ENCODE peak calls at places on chromosome 20, in five cellular contexts. T, V, Z, U and L are unnamed samples.
A peak's percentile ranks its signal among the peaks of the same experiment; 100 is the strongest.

GRCh38 chr20:61758556-61759200 is 307.0 kb downstream of the TAF4 start:
- DNase-seq in T (no peak), V (no peak), Z (no peak), U (no peak), L (no peak)

GRCh38 chr20:56788041-56788670 is 159.1 kb downstream of the TFAP2C start:
- DNase-seq in T (no peak), V (no peak), Z (no peak), U (peak; percentile 23), L (no peak)

GRCh38 chr20:57170343-57170742 is 96.1 kb downstream of the BMP7 start:
- DNase-seq in T (no peak), V (no peak), Z (no peak), U (no peak), L (no peak)

GRCh38 chr20:53124075-53124532 is 151.9 kb downstream of the TSHZ2 start:
- DNase-seq in T (no peak), V (peak; percentile 7), Z (no peak), U (peak; percentile 49), L (no peak)

GRCh38 chr20:58552366-58552934 is 37.3 kb upstream of the APCDD1L start:
- DNase-seq in T (no peak), V (no peak), Z (no peak), U (no peak), L (no peak)

GRCh38 chr20:8062781-8063180 is 43.2 kb upstream of the TMX4 start:
- DNase-seq in T (no peak), V (no peak), Z (no peak), U (no peak), L (no peak)

GRCh38 chr20:19212524-19213502 is at the start of gene SLC24A3:
- DNase-seq in T (no peak), V (peak; percentile 54), Z (no peak), U (peak; percentile 75), L (no peak)

GRCh38 chr20:6614836-6615235 is 152.7 kb upstream of the BMP2 start:
- DNase-seq in T (no peak), V (no peak), Z (no peak), U (no peak), L (no peak)

GRCh38 chr20:62856931-62857619 is 4.5 kb downstream of the TCFL5 start:
- DNase-seq in T (no peak), V (no peak), Z (no peak), U (no peak), L (no peak)

GRCh38 chr20:20184711-20185110 is 132.4 kb downstream of the CFAP61 start:
- DNase-seq in T (no peak), V (no peak), Z (no peak), U (no peak), L (no peak)

GRCh38 chr20:63101781-63102719 is 95.3 kb upstream of the BHLHE23 start:
- DNase-seq in T (no peak), V (no peak), Z (peak; percentile 74), U (peak; percentile 33), L (no peak)

GRCh38 chr20:60851826-60852704 is 400.0 kb upstream of the CDH4 start:
- DNase-seq in T (peak; percentile 39), V (no peak), Z (no peak), U (no peak), L (no peak)

GRCh38 chr20:56391596-56392281 is at the start of gene AURKA:
- DNase-seq in T (no peak), V (no peak), Z (no peak), U (no peak), L (no peak)

GRCh38 chr20:7579888-7580287 is 360.4 kb downstream of the HAO1 start:
- DNase-seq in T (no peak), V (no peak), Z (no peak), U (no peak), L (no peak)

GRCh38 chr20:60057866-60058807 is 99.9 kb downstream of the CDH26 start:
- DNase-seq in T (peak; percentile 42), V (peak; percentile 28), Z (peak; percentile 33), U (peak; percentile 73), L (no peak)

GRCh38 chr20:49993301-49993751 is 10.5 kb downstream of the SNAI1 start:
- DNase-seq in T (no peak), V (no peak), Z (no peak), U (no peak), L (no peak)

GRCh38 chr20:57445298-57445697 is 54.1 kb downstream of the RBM38 start:
- DNase-seq in T (no peak), V (peak; percentile 81), Z (no peak), U (peak; percentile 73), L (no peak)

GRCh38 chr20:41608606-41609005 is 9.6 kb downstream of the CHD6 start:
- DNase-seq in T (no peak), V (no peak), Z (no peak), U (no peak), L (no peak)
- H3K9me3 ChIP-seq in T (no peaks in the 10 kb centered on the region), V (no peaks in the 10 kb centered on the region), Z (no peaks in the 10 kb centered on the region), U (no peaks in the 10 kb centered on the region), L (no peaks in the 10 kb centered on the region)

DNA sequence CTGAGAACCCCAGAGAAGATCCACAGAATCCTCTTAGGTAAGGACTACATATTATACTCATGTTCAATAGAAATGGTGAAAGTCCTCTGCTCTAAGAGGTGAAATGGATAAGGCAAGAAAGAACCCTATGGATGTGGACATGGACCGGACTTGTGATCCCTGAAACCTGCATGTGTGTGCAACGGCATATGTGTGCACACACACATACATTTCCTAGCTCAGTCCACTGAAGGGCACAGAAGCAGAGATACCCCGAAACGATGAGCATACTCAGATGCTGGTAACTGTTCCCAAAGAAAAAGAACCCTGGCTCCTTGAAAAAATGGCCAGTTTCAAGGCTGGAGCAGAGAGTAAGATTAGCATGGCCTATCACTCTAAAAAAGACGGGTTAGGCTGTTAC is 22.6 kb downstream of the SNX5 start:
- DNase-seq in T (no peak), V (no peak), Z (no peak), U (no peak), L (no peak)
- H3K36me3 ChIP-seq in T (peaks cover 94% of the 10 kb centered on the region), V (peaks cover 78% of the 10 kb centered on the region), Z (peaks cover 84% of the 10 kb centered on the region), U (peaks cover 100% of the 10 kb centered on the region), L (peaks cover 100% of the 10 kb centered on the region)

DNA sequence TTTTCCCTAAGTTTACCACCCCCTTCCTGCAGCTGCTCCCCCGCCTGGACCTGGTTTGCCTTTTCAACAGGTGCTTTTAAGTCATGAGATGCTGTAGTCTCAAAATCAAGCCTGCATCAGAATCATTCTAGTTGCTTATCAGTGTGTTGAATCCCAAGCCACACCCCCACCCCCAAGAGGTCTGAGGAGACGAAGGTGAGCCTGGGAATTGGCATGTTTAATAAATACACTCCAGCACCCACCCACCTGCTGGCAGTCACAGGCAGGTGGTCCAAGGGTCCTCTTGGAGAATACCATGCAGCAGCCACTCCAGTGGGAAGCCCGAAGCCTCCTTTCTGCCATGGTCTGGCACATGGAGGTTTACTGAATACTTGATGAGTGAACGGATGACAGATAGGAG is 1.1 kb upstream of the ADIG start:
- DNase-seq in T (no peak), V (no peak), Z (no peak), U (no peak), L (no peak)
- H3K4me1 ChIP-seq in T (peaks cover 14% of the 10 kb centered on the region), V (peaks cover 11% of the 10 kb centered on the region), Z (no peaks in the 10 kb centered on the region), U (no peaks in the 10 kb centered on the region), L (no peaks in the 10 kb centered on the region)

DNA sequence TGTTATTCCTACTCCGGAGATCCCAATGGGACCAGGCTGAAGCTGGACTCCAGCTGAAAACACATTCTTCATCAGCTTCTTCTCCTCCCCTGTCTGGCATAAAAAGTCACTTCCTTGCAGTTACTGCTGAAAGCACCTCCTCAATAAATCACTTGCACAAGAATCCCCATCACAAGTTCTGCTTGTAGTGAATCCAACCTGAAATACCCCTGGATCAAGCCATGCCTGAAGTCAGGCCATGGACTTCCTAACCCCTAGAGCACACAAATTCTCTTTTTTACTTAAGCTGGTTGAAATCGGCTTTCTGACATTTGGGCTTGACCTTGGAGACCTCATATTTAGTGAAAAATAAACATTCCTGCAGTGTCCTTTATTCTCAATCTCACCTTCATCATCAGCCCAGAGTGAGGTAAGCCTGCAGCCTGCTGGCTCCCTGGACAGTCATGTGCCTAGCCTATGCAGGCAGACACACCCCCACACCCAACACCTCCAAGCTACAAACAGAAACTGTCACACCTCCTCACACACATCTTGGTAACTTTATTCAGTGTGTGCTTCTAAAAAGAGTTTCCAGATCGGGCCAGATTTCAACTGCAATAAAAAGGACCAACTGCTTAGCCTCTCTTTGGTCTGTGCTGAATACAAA is 51.5 kb upstream of the PTPRT start:
- DNase-seq in T (no peak), V (no peak), Z (no peak), U (no peak), L (no peak)
- H3K9me3 ChIP-seq in T (peaks cover 11% of the 10 kb centered on the region), V (no peaks in the 10 kb centered on the region), Z (no peaks in the 10 kb centered on the region), U (no peaks in the 10 kb centered on the region), L (no peaks in the 10 kb centered on the region)

DNA sequence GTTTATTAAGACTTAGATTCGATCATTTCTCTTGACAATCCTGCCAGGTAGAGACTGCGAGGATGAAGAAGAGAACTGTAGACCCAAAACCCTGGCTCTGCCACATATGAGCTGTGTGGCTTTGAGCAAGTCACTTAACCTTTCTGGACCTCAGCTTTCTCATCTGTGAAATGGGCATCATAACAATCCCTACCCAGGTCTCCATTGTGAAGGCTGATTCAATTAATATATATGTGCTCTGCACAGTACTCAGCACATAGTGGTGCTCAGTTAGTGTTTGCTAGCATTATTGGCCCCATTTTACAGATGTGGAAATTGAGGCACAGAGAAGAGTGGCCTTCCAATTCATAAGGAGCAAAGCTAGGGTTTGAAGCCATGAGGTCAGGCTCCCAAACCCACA is 7.9 kb downstream of the XKR7 start:
- DNase-seq in T (no peak), V (no peak), Z (no peak), U (no peak), L (no peak)
- H3K36me3 ChIP-seq in T (no peaks in the 10 kb centered on the region), V (no peaks in the 10 kb centered on the region), Z (no peaks in the 10 kb centered on the region), U (no peaks in the 10 kb centered on the region), L (no peaks in the 10 kb centered on the region)

DNA sequence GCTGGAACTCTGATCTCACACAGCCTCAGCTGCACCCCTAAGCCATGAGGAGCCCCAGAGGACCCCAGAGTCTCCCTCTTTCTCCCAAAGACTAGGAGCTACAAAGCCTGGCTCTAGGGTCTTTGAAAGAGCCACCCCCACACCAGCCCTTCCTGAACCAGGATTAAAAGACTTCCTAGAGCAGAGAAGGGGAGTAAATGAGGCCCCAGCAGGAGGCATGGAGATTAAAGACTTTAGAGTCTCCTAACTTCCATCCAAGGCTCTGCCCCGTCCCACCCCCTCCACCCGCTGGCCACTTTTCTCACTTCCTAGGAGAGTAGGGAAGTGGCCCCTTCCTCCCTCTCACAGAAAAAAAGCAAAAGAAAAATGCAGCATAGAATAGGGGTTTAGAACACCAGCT is 1.7 kb downstream of the PREX1 start:
- DNase-seq in T (peak; percentile 82), V (no peak), Z (no peak), U (no peak), L (peak; percentile 44)
- H3K4me1 ChIP-seq in T (peaks cover 5% of the 10 kb centered on the region), V (no peaks in the 10 kb centered on the region), Z (peaks cover 41% of the 10 kb centered on the region), U (peaks cover 4% of the 10 kb centered on the region), L (peaks cover 28% of the 10 kb centered on the region)

GRCh38 chr20:29314294-29314693 is 1943.2 kb upstream of the DEFB115 start:
- DNase-seq in T (no peak), V (no peak), Z (no peak), U (no peak), L (no peak)

GRCh38 chr20:29318871-29319461 is 1938.5 kb upstream of the DEFB115 start:
- DNase-seq in T (no peak), V (no peak), Z (no peak), U (no peak), L (no peak)

GRCh38 chr20:29313481-29313880 is 1944.0 kb upstream of the DEFB115 start:
- DNase-seq in T (no peak), V (no peak), Z (no peak), U (no peak), L (no peak)
- H3K9me3 ChIP-seq in T (no peaks in the 10 kb centered on the region), V (no peaks in the 10 kb centered on the region), Z (no peaks in the 10 kb centered on the region), U (no peaks in the 10 kb centered on the region), L (no peaks in the 10 kb centered on the region)